ENCODE peak calls at places on chromosomes 13 and 19, in seven cellular contexts. E is GM13976, P is endothelial cell, V is adrenal gland, G is fibroblast of lung, B is PC-3, K is tibial artery. Y is an unnamed sample.

GRCh38 chr19:7928741-7929701 is 3.1 kb upstream of the CTXN1 start:
- DNase-seq in G (peak; percentile 85), B (peak; percentile 87), K (peak; percentile 89), V (peak; percentile 80), P (peak; percentile 79), E (peak; percentile 83), Y (peak; percentile 78)

GRCh38 chr19:11446652-11447301 is 11.3 kb downstream of the PRKCSH start:
- DNase-seq in G (peak; percentile 27), V (peak; percentile 70), P (peak; percentile 82), B (peak; percentile 57), K (no peak), E (peak; percentile 81), Y (peak; percentile 79)

GRCh38 chr19:29211562-29212416 is 1.2 kb downstream of the UQCRFS1 start:
- DNase-seq in V (peak; percentile 45), G (peak; percentile 19), P (no peak), E (no peak), B (peak; percentile 4), K (no peak), Y (peak; percentile 27)

GRCh38 chr19:40411125-40411842 is 1.9 kb downstream of the PRX start:
- DNase-seq in B (no peak), G (no peak), V (peak; percentile 73), K (no peak), E (no peak), P (no peak), Y (peak; percentile 63)

GRCh38 chr13:100658363-100658762 is 16.2 kb downstream of the TMTC4 start:
- DNase-seq in B (no peak), G (no peak), V (no peak), P (no peak), K (no peak), E (no peak), Y (no peak)

GRCh38 chr13:37074703-37075102 is 15.2 kb upstream of the SUPT20H start:
- DNase-seq in G (peak; percentile 57), B (peak; percentile 48), P (no peak), E (no peak), K (no peak), V (no peak), Y (no peak)

GRCh38 chr19:46586294-46586693 is 14.8 kb upstream of the CALM3 start:
- DNase-seq in G (no peak), V (no peak), E (no peak), P (no peak), B (no peak), K (no peak), Y (no peak)

GRCh38 chr13:47426126-47426849 is 529.4 kb upstream of the HTR2A start:
- DNase-seq in G (peak; percentile 97), P (no peak), E (no peak), B (peak; percentile 81), K (peak; percentile 77), V (peak; percentile 7), Y (no peak)

GRCh38 chr19:38686530-38686888 is 39.1 kb downstream of the ACTN4 start:
- DNase-seq in V (no peak), P (no peak), E (peak; percentile 68), B (no peak), K (no peak), G (no peak), Y (peak; percentile 62)

GRCh38 chr19:2865334-2866221 is 1.6 kb upstream of the ZNF556 start:
- DNase-seq in G (no peak), B (no peak), P (no peak), V (no peak), E (no peak), K (peak; percentile 24), Y (no peak)

GRCh38 chr19:49453757-49454248 is 778 bp downstream of the ALDH16A1 start:
- DNase-seq in P (no peak), B (no peak), V (no peak), K (no peak), E (no peak), G (no peak), Y (peak; percentile 45)

GRCh38 chr13:48902421-48902820 is 73.3 kb upstream of the FNDC3A start:
- DNase-seq in E (no peak), B (peak; percentile 37), K (no peak), P (no peak), G (peak; percentile 46), V (peak; percentile 48), Y (no peak)

GRCh38 chr19:40337107-40337506 is 11.1 kb downstream of the C19orf47 start:
- DNase-seq in V (no peak), E (no peak), B (no peak), P (no peak), K (no peak), G (no peak), Y (no peak)

GRCh38 chr19:38877781-38878574 is at the start of gene RINL:
- DNase-seq in V (no peak), E (peak; percentile 85), G (no peak), P (peak; percentile 23), B (no peak), K (no peak), Y (peak; percentile 84)

GRCh38 chr19:34505321-34506025 is 23.9 kb downstream of the WTIP start:
- DNase-seq in G (no peak), K (peak; percentile 64), E (peak; percentile 15), B (no peak), V (no peak), P (no peak), Y (no peak)

GRCh38 chr19:32415246-32415645 is 9.7 kb downstream of the DPY19L3 start:
- DNase-seq in V (no peak), K (no peak), G (no peak), E (no peak), P (no peak), B (no peak), Y (no peak)
- TF ChIP-seq CTCF in V (no peak), K (no peak), G (no peak), E (no peak), P (no peak), B (no peak), Y (no peak)

DNA sequence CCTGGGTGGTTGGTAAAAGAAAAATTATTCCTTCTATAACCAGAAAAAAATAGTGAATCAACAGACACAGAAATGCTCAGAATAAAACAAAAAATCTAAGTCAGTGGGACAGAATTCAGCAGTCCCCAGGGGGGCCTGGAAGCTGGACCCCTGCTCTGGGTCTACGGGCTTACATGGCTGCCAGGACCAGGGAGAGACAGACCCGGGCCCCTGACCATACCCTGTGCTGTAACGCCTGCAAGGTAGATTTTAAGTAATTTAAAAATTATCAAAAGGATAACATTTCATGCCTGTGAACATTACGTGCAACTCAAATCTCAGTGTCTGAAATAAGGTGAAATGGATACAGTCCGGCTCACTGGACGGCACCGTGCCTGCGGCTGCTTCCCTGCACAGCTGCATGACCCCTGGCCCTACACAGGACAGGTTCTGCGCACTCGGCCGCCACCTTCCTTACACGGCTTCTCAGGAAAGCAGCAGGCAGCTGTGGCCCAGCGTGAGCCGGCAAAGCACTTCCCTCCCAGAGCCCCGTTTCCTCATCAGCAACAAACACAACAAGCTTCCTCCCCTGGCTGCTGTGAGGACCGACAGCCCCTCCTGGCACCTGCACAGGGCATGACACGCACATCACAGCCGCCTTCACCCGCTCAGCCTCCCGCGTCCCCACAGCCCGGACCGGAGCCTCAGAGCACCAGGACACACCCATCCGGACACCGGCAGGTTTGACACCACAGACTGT is 22.2 kb downstream of the RASA3 start:
- DNase-seq in B (no peak), P (peak; percentile 74), V (peak; percentile 17), G (no peak), E (peak; percentile 67), K (peak; percentile 66), Y (peak; percentile 72)
- TF ChIP-seq CTCF in B (no peak), P (peak; percentile 16), V (no peak), G (no peak), E (peak; percentile 29), K (no peak), Y (peak; percentile 33)

GRCh38 chr19:43124360-43124759 is 41.9 kb upstream of the PSG2 start:
- DNase-seq in V (no peak), P (no peak), E (no peak), G (no peak), B (no peak), K (no peak), Y (no peak)
- TF ChIP-seq CTCF in V (no peak), P (no peak), E (no peak), G (no peak), B (peak; percentile 25), K (no peak), Y (no peak)

GRCh38 chr19:48213959-48214358 is 41.8 kb downstream of the CARD8 start:
- DNase-seq in V (no peak), E (no peak), B (no peak), K (no peak), G (no peak), P (no peak), Y (no peak)

GRCh38 chr19:48218964-48219363 is 36.7 kb downstream of the CARD8 start:
- DNase-seq in V (no peak), E (no peak), P (no peak), K (no peak), B (peak; percentile 21), G (no peak), Y (no peak)

GRCh38 chr19:48221628-48222027 is 34.1 kb downstream of the CARD8 start:
- DNase-seq in P (no peak), K (no peak), B (no peak), E (no peak), V (no peak), G (no peak), Y (no peak)

GRCh38 chr19:48216933-48217332 is 38.8 kb downstream of the CARD8 start:
- DNase-seq in P (peak; percentile 56), E (no peak), V (no peak), K (no peak), G (no peak), B (no peak), Y (no peak)
- TF ChIP-seq CTCF in P (peak; percentile 63), E (no peak), V (no peak), K (no peak), G (peak; percentile 2), B (no peak), Y (no peak)

GRCh38 chr13:103388839-103389238 is 322.6 kb upstream of the SLC10A2 start:
- DNase-seq in G (no peak), V (no peak), E (no peak), K (no peak), P (no peak), B (peak; percentile 2), Y (no peak)
- TF ChIP-seq CTCF in G (no peak), V (no peak), E (no peak), K (no peak), P (no peak), B (peak; percentile 14), Y (no peak)

DNA sequence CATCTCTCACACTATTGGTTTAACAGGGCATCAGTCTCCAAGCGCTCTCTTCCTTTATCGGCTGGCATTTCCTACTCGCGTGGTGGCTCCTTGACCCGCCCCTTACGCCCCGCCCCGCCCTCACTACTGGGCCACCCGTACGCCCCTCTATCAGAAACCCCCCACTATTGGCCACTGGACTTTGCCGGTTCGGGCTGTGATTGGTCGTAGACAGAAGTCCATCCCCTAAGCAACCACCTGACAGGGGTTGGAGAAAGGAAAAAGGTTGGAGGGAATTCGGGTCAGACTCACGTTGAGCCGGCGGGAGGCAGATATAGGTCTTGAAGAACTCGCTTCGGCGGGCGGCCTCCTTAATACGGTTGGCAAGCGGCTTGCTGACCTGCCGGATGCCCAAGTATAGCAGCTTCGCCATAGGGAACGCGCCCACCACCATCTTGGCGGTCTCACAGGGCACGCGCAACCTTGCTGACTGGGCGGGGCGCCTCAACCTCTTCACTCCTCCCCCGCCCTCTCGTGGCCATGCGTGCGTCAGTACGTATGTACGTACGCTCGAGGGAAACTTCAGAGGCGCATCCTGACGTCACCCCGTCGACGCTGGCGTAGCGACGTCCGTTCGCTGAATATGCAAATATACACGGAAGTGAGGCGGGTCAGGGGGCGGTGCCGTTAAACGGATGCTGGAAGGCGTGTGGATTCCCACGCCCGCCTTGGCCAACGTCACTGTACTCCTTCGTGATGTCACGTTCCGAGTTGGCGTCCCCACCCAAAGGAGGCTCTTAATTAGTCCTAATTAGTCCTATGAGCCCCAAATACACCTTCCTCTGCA is at the start of gene OPA3:
- DNase-seq in E (peak; percentile 97), G (peak; percentile 100), V (peak; percentile 100), P (peak; percentile 93), B (peak; percentile 99), K (peak; percentile 100), Y (peak; percentile 97)
- TF ChIP-seq CTCF in E (no peak), G (no peak), V (no peak), P (peak; percentile 40), B (no peak), K (peak; percentile 22), Y (no peak)